ENCODE peak calls at places on chromosomes 16 and 17, in five cellular contexts. One of them, this sample, is unnamed.

GRCh38 chr16:47958726-47959125 is 197.1 kb downstream of the ABCC12 start:
- DNase-seq in BJ: no peak
- DNase-seq in neural crest cell: no peak
- DNase-seq in cardiac muscle cell: no peak
- DNase-seq in right lobe of liver: no peak
- DNase-seq in this sample: no peak

GRCh38 chr16:3051009-3051408 is 4.6 kb downstream of the MMP25 start:
- DNase-seq in BJ: no peak
- DNase-seq in right lobe of liver: no peak
- DNase-seq in cardiac muscle cell: peak
- DNase-seq in neural crest cell: no peak
- DNase-seq in this sample: no peak

GRCh38 chr17:60305141-60305540 is 86.8 kb downstream of the USP32 start:
- DNase-seq in right lobe of liver: no peak
- DNase-seq in BJ: no peak
- DNase-seq in cardiac muscle cell: peak
- DNase-seq in neural crest cell: no peak
- DNase-seq in this sample: no peak

GRCh38 chr17:61389670-61390478 is 9.8 kb upstream of the TBX2 start:
- DNase-seq in cardiac muscle cell: peak
- DNase-seq in BJ: no peak
- DNase-seq in right lobe of liver: no peak
- DNase-seq in neural crest cell: peak
- DNase-seq in this sample: no peak

GRCh38 chr17:62708587-62708986 is 81.1 kb downstream of the MRC2 start:
- DNase-seq in neural crest cell: no peak
- DNase-seq in cardiac muscle cell: no peak
- DNase-seq in right lobe of liver: no peak
- DNase-seq in BJ: no peak
- DNase-seq in this sample: no peak

GRCh38 chr16:9254863-9255262 is 163.4 kb downstream of the HAPSTR1 start:
- DNase-seq in cardiac muscle cell: no peak
- DNase-seq in right lobe of liver: no peak
- DNase-seq in neural crest cell: no peak
- DNase-seq in BJ: no peak
- DNase-seq in this sample: no peak

GRCh38 chr16:4647661-4647965 is 23.0 kb downstream of the MGRN1 start:
- DNase-seq in neural crest cell: no peak
- DNase-seq in right lobe of liver: no peak
- DNase-seq in BJ: no peak
- DNase-seq in cardiac muscle cell: no peak
- DNase-seq in this sample: no peak

GRCh38 chr16:81836279-81837054 is 57.4 kb downstream of the PLCG2 start:
- DNase-seq in right lobe of liver: no peak
- DNase-seq in neural crest cell: no peak
- DNase-seq in cardiac muscle cell: no peak
- DNase-seq in BJ: no peak
- DNase-seq in this sample: no peak

GRCh38 chr17:74419862-74420492 is 11.9 kb upstream of the GPRC5C start:
- DNase-seq in neural crest cell: no peak
- DNase-seq in right lobe of liver: no peak
- DNase-seq in BJ: no peak
- DNase-seq in cardiac muscle cell: no peak
- DNase-seq in this sample: no peak

GRCh38 chr16:76182092-76182635 is 95.0 kb upstream of the CNTNAP4 start:
- DNase-seq in cardiac muscle cell: no peak
- DNase-seq in BJ: no peak
- DNase-seq in neural crest cell: no peak
- DNase-seq in right lobe of liver: no peak
- DNase-seq in this sample: no peak

GRCh38 chr17:79618383-79619067 is 7.7 kb upstream of the RBFOX3 start:
- DNase-seq in BJ: no peak
- DNase-seq in neural crest cell: no peak
- DNase-seq in cardiac muscle cell: no peak
- DNase-seq in right lobe of liver: peak
- DNase-seq in this sample: no peak

GRCh38 chr17:10156579-10157488 is 41.6 kb downstream of the GAS7 start:
- DNase-seq in BJ: no peak
- DNase-seq in neural crest cell: no peak
- DNase-seq in cardiac muscle cell: no peak
- DNase-seq in right lobe of liver: peak
- DNase-seq in this sample: no peak

GRCh38 chr17:80416940-80417293 is 1.9 kb downstream of the ENDOV start:
- DNase-seq in BJ: no peak
- DNase-seq in right lobe of liver: no peak
- DNase-seq in neural crest cell: no peak
- DNase-seq in cardiac muscle cell: no peak
- DNase-seq in this sample: no peak

GRCh38 chr16:12231666-12232065 is 255.1 kb downstream of the SNX29 start:
- DNase-seq in cardiac muscle cell: no peak
- DNase-seq in neural crest cell: no peak
- DNase-seq in BJ: peak
- DNase-seq in right lobe of liver: no peak
- DNase-seq in this sample: peak

GRCh38 chr16:70294385-70295029 is 4.5 kb upstream of the DDX19B start:
- DNase-seq in neural crest cell: no peak
- DNase-seq in BJ: no peak
- DNase-seq in cardiac muscle cell: no peak
- DNase-seq in right lobe of liver: peak
- DNase-seq in this sample: no peak

GRCh38 chr16:64870859-64871258 is 251.0 kb downstream of the CDH11 start:
- DNase-seq in right lobe of liver: no peak
- DNase-seq in BJ: no peak
- DNase-seq in cardiac muscle cell: no peak
- DNase-seq in neural crest cell: no peak
- DNase-seq in this sample: no peak

GRCh38 chr17:4204676-4205075 is 59.1 kb downstream of the ANKFY1 start:
- DNase-seq in neural crest cell: no peak
- DNase-seq in cardiac muscle cell: peak
- DNase-seq in BJ: peak
- DNase-seq in right lobe of liver: no peak
- DNase-seq in this sample: peak

GRCh38 chr16:3101018-3101840 is 2.1 kb upstream of the ZSCAN10 start:
- DNase-seq in BJ: no peak
- DNase-seq in neural crest cell: no peak
- DNase-seq in cardiac muscle cell: peak
- DNase-seq in right lobe of liver: no peak
- DNase-seq in this sample: no peak

GRCh38 chr17:81821603-81822311 is 11.3 kb downstream of the MCRIP1 start:
- DNase-seq in neural crest cell: peak
- DNase-seq in right lobe of liver: peak
- DNase-seq in cardiac muscle cell: peak
- DNase-seq in BJ: no peak
- DNase-seq in this sample: no peak

GRCh38 chr16:69435977-69436729 is 11.7 kb downstream of the CYB5B start:
- DNase-seq in cardiac muscle cell: no peak
- DNase-seq in BJ: no peak
- DNase-seq in right lobe of liver: no peak
- DNase-seq in neural crest cell: no peak
- DNase-seq in this sample: no peak

GRCh38 chr17:38602453-38602852 is 3.3 kb downstream of the SRCIN1 start:
- DNase-seq in neural crest cell: no peak
- DNase-seq in BJ: no peak
- DNase-seq in right lobe of liver: no peak
- DNase-seq in cardiac muscle cell: no peak
- DNase-seq in this sample: no peak

GRCh38 chr17:67066717-67067116 is 22.4 kb downstream of the CACNG1 start:
- DNase-seq in neural crest cell: no peak
- DNase-seq in right lobe of liver: no peak
- DNase-seq in cardiac muscle cell: no peak
- DNase-seq in BJ: no peak
- DNase-seq in this sample: no peak

GRCh38 chr17:40122466-40122943 is 734 bp downstream of the MSL1 start:
- DNase-seq in cardiac muscle cell: peak
- DNase-seq in right lobe of liver: peak
- DNase-seq in BJ: no peak
- DNase-seq in neural crest cell: peak
- DNase-seq in this sample: no peak

GRCh38 chr17:71792966-71793365 is 327.9 kb upstream of the SOX9 start:
- DNase-seq in cardiac muscle cell: peak
- DNase-seq in neural crest cell: no peak
- DNase-seq in right lobe of liver: no peak
- DNase-seq in BJ: no peak
- DNase-seq in this sample: peak

GRCh38 chr16:3945751-3946603 is 65.5 kb upstream of the CREBBP start:
- DNase-seq in neural crest cell: no peak
- DNase-seq in right lobe of liver: no peak
- DNase-seq in BJ: peak
- DNase-seq in cardiac muscle cell: peak
- DNase-seq in this sample: peak

GRCh38 chr17:4806420-4806769 is 557 bp upstream of the PLD2 start:
- DNase-seq in neural crest cell: no peak
- DNase-seq in right lobe of liver: no peak
- DNase-seq in BJ: no peak
- DNase-seq in cardiac muscle cell: peak
- DNase-seq in this sample: no peak

GRCh38 chr16:80971814-80972213 is 34.9 kb downstream of the CMC2 start:
- DNase-seq in cardiac muscle cell: no peak
- DNase-seq in neural crest cell: no peak
- DNase-seq in right lobe of liver: no peak
- DNase-seq in BJ: no peak
- DNase-seq in this sample: no peak

GRCh38 chr16:68235105-68235881 is 634 bp downstream of the ESRP2 start:
- DNase-seq in cardiac muscle cell: no peak
- DNase-seq in neural crest cell: no peak
- DNase-seq in BJ: no peak
- DNase-seq in right lobe of liver: peak
- DNase-seq in this sample: no peak

GRCh38 chr17:81939881-81940385 is 2.8 kb upstream of the PYCR1 start:
- DNase-seq in right lobe of liver: peak
- DNase-seq in BJ: no peak
- DNase-seq in cardiac muscle cell: peak
- DNase-seq in neural crest cell: no peak
- DNase-seq in this sample: no peak

DNA sequence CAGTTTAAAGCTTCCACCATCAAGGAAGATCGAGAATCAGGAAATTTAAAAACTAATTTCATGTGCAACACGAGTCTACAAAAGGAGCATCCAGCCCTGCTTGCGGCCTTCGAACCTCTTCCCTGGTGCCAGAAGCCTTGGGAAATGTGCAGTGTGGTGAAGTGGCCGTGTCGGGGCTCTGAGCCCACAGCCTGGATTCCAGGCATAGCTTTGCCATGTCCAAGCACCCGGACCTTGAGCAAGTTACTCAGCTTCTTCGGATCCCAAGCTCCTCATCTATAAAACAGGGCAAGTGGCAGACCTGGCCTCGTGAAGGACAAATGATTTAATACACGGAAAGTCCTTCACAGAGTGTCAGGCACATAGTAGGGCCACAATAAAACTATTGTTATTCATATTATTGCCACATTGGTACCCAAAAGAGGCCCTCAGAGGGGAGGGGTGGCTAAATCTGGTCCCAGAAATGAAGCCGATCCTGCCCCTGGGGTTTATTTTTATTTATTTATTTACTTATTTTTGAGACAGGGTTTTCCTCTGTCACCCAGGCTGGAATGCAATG is 34.8 kb downstream of the COTL1 start:
- DNase-seq in right lobe of liver: no peak
- DNase-seq in BJ: no peak
- DNase-seq in neural crest cell: no peak
- DNase-seq in cardiac muscle cell: peak
- DNase-seq in this sample: no peak
- TF ChIP-seq CTCF in right lobe of liver: no peak
- TF ChIP-seq CTCF in BJ: no peak
- TF ChIP-seq CTCF in neural crest cell: no peak
- TF ChIP-seq CTCF in cardiac muscle cell: no peak
- TF ChIP-seq CTCF in this sample: no peak

DNA sequence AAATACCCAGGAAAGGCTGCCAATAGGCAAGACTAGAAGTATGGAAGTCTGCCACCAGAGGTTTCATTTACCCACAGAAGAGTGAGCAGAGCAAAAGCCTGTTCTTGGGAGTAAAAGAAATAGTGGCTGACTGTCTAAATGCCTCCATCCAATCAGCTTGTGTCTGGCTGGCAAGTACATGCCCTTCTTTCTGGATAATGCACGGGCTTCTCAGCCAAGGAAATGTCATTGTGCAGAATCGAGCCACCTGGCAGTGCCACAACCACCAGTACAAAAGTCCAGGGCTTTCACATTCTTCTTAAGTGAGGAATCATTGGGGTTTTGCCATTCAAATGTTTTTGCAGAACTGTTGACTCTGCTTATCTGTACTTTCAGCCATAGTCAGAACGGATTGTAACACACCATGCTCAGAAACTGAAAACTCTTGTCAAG is 10.1 kb upstream of the ERCC4 start:
- DNase-seq in BJ: no peak
- DNase-seq in cardiac muscle cell: peak
- DNase-seq in neural crest cell: no peak
- DNase-seq in right lobe of liver: peak
- DNase-seq in this sample: no peak
- TF ChIP-seq CTCF in BJ: no peak
- TF ChIP-seq CTCF in cardiac muscle cell: no peak
- TF ChIP-seq CTCF in neural crest cell: no peak
- TF ChIP-seq CTCF in right lobe of liver: no peak
- TF ChIP-seq CTCF in this sample: no peak

GRCh38 chr17:17400070-17400469 is 76.7 kb upstream of the MED9 start:
- DNase-seq in right lobe of liver: no peak
- DNase-seq in cardiac muscle cell: no peak
- DNase-seq in BJ: no peak
- DNase-seq in neural crest cell: no peak
- DNase-seq in this sample: no peak

GRCh38 chr17:17398928-17399926 is 77.6 kb upstream of the MED9 start:
- DNase-seq in BJ: no peak
- DNase-seq in right lobe of liver: no peak
- DNase-seq in cardiac muscle cell: no peak
- DNase-seq in neural crest cell: no peak
- DNase-seq in this sample: no peak

GRCh38 chr17:17400566-17401184 is 76.1 kb upstream of the MED9 start:
- DNase-seq in right lobe of liver: no peak
- DNase-seq in cardiac muscle cell: no peak
- DNase-seq in BJ: no peak
- DNase-seq in neural crest cell: no peak
- DNase-seq in this sample: no peak

GRCh38 chr17:17402558-17402957 is 74.2 kb upstream of the MED9 start:
- DNase-seq in neural crest cell: no peak
- DNase-seq in right lobe of liver: no peak
- DNase-seq in cardiac muscle cell: no peak
- DNase-seq in BJ: no peak
- DNase-seq in this sample: no peak

DNA sequence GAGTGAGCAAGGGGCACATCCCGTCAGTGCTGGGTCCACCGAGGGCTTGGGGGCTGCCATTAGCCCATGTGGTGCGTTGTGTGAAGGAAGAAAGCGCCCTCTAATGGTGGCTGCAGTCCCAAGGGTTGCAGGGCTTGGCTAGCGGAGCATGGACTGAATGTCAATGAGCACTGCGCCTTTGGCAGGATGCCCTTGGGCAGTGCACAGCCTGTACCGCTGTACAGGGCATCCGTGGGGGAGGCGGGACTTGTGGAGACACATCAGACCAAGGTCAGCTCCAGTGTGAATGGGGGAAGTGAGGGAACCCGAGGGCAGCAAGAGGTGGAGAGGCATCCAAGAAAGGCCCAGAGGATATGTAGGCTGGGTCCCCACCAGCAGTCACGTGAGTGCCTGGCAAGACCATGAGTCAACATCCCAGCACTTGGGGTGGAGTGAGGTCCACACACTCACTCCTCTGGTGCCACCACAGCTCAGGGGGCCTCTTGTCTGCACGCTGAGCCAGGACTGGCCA is 75.5 kb upstream of the MED9 start:
- DNase-seq in right lobe of liver: peak
- DNase-seq in BJ: no peak
- DNase-seq in cardiac muscle cell: peak
- DNase-seq in neural crest cell: no peak
- DNase-seq in this sample: no peak
- TF ChIP-seq CTCF in right lobe of liver: peak
- TF ChIP-seq CTCF in BJ: peak
- TF ChIP-seq CTCF in cardiac muscle cell: peak
- TF ChIP-seq CTCF in neural crest cell: peak
- TF ChIP-seq CTCF in this sample: no peak

GRCh38 chr16:57801856-57802634 is at the start of gene KIFC3:
- DNase-seq in cardiac muscle cell: peak
- DNase-seq in right lobe of liver: peak
- DNase-seq in neural crest cell: peak
- DNase-seq in BJ: no peak
- DNase-seq in this sample: no peak
- TF ChIP-seq CTCF in cardiac muscle cell: no peak
- TF ChIP-seq CTCF in right lobe of liver: peak
- TF ChIP-seq CTCF in neural crest cell: peak
- TF ChIP-seq CTCF in BJ: no peak
- TF ChIP-seq CTCF in this sample: no peak